ENCODE peak calls at places on chromosome 1, in nine cellular contexts. H is activated T-cell treated with anti-CD3 and anti-CD28 coated beads, Interleukin-2, amount 50 U/mL, for 4 hours; C is fibroblast of the aortic adventitia; B is RWPE1; K is GF-D8; W is uterus; X is esophagus muscularis mucosa; R is GM06990; L is aorta. F is an unnamed sample.

GRCh38 chr1:167060141-167061072 is 29.8 kb downstream of the GPA33 start:
- DNase-seq in X (peak), K (no peak), C (peak), B (no peak), L (no peak), W (no peak), H (no peak), R (no peak), F (no peak)

GRCh38 chr1:39116116-39116607 is 88.3 kb upstream of the MACF1 start:
- DNase-seq in X (no peak), K (no peak), C (no peak), L (no peak), B (no peak), H (no peak), R (no peak), W (no peak), F (no peak)

GRCh38 chr1:224920930-224921329 is 8.5 kb upstream of the DNAH14 start:
- DNase-seq in R (no peak), K (no peak), X (no peak), W (no peak), H (no peak), L (no peak), B (no peak), C (no peak), F (no peak)

GRCh38 chr1:9149837-9150581 is 21.1 kb upstream of the GPR157 start:
- DNase-seq in B (no peak), K (no peak), W (no peak), R (no peak), L (no peak), H (no peak), C (no peak), X (no peak), F (no peak)

GRCh38 chr1:89553195-89553584 is 28.6 kb downstream of the LRRC8B start:
- DNase-seq in L (no peak), R (no peak), W (no peak), C (no peak), K (no peak), H (no peak), B (no peak), X (no peak), F (no peak)

GRCh38 chr1:19087737-19088594 is 122.1 kb downstream of the UBR4 start:
- DNase-seq in W (no peak), X (no peak), L (peak), H (no peak), R (peak), B (no peak), C (no peak), K (no peak), F (no peak)

GRCh38 chr1:201970334-201971159 is 11.9 kb upstream of the RNPEP start:
- DNase-seq in W (no peak), K (no peak), X (no peak), C (no peak), R (no peak), L (no peak), B (no peak), H (no peak), F (peak)

GRCh38 chr1:42845866-42846256 is 552 bp upstream of the ZNF691 start:
- DNase-seq in R (no peak), X (no peak), B (peak), W (no peak), H (no peak), K (no peak), C (no peak), L (no peak), F (no peak)

GRCh38 chr1:118363396-118363795 is 178.4 kb upstream of the SPAG17 start:
- DNase-seq in C (no peak), B (no peak), H (no peak), W (no peak), K (no peak), R (no peak), L (no peak), X (no peak), F (no peak)

GRCh38 chr1:53620620-53620957 is 118.4 kb downstream of the GLIS1 start:
- DNase-seq in B (no peak), K (no peak), W (peak), H (no peak), L (no peak), X (no peak), C (no peak), R (no peak), F (no peak)

GRCh38 chr1:94623560-94624148 is 82.1 kb upstream of the F3 start:
- DNase-seq in L (no peak), C (no peak), W (no peak), X (no peak), B (peak), R (no peak), K (no peak), H (no peak), F (no peak)

GRCh38 chr1:156765664-156766063 is 1.7 kb upstream of the PRCC start:
- DNase-seq in C (no peak), R (no peak), W (no peak), H (no peak), K (no peak), B (no peak), X (no peak), L (no peak), F (no peak)

GRCh38 chr1:235024706-235025421 is 103.8 kb downstream of the TOMM20 start:
- DNase-seq in C (no peak), L (no peak), B (no peak), H (no peak), R (peak), K (no peak), W (no peak), X (no peak), F (no peak)

GRCh38 chr1:81208441-81208840 is 592.3 kb upstream of the ADGRL2 start:
- DNase-seq in R (no peak), W (no peak), C (no peak), L (peak), H (no peak), B (no peak), X (no peak), K (peak), F (no peak)

GRCh38 chr1:23372481-23372880 is 2.8 kb upstream of the ZNF436 start:
- DNase-seq in C (no peak), W (no peak), K (no peak), H (no peak), L (no peak), B (no peak), X (no peak), R (no peak), F (no peak)

GRCh38 chr1:21508580-21509350 is 458 bp upstream of the ALPL start:
- DNase-seq in L (peak), X (no peak), B (peak), K (no peak), H (peak), C (peak), W (no peak), R (peak), F (peak)

GRCh38 chr1:60130703-60131102 is 57.1 kb upstream of the C1orf87 start:
- DNase-seq in H (no peak), X (no peak), C (peak), R (no peak), W (no peak), K (no peak), L (no peak), B (no peak), F (no peak)

GRCh38 chr1:239125027-239125426 is 261.3 kb upstream of the CHRM3 start:
- DNase-seq in K (no peak), C (no peak), X (no peak), L (no peak), H (no peak), W (no peak), R (no peak), B (no peak), F (peak)

GRCh38 chr1:2985121-2985561 is 36.1 kb upstream of the ACTRT2 start:
- DNase-seq in H (no peak), C (no peak), B (no peak), X (no peak), R (no peak), W (no peak), L (peak), K (no peak), F (no peak)

GRCh38 chr1:50774759-50775351 is 185.2 kb downstream of the FAF1 start:
- DNase-seq in C (peak), L (no peak), H (no peak), X (no peak), R (peak), W (no peak), B (peak), K (peak), F (peak)

GRCh38 chr1:205294914-205295310 is 26.6 kb downstream of the NUAK2 start:
- DNase-seq in X (no peak), L (no peak), B (no peak), C (no peak), H (no peak), R (no peak), W (no peak), K (no peak), F (peak)

GRCh38 chr1:58573705-58574591 is 3.1 kb downstream of the TACSTD2 start:
- DNase-seq in R (peak), K (no peak), H (no peak), C (no peak), B (peak), X (no peak), L (no peak), W (no peak), F (peak)

GRCh38 chr1:21663951-21664805 is 5.0 kb downstream of the RAP1GAP start:
- DNase-seq in H (no peak), R (no peak), B (no peak), K (no peak), L (peak), W (no peak), C (no peak), X (no peak), F (no peak)

GRCh38 chr1:34418166-34418565 is 241.5 kb downstream of the C1orf94 start:
- DNase-seq in K (no peak), C (no peak), R (peak), H (no peak), X (no peak), L (no peak), W (no peak), B (no peak), F (no peak)